ENCODE peak calls at places on chromosome 1, in six cellular contexts. M is upper lobe of right lung, A is mucosa of descending colon, G is fibroblast of lung, Y is endodermal cell, E is H1. Q is an unnamed sample. For H3K4me1, the result is how much of the 10 kb centered on the place peaks cover.

GRCh38 chr1:113677250-113678158 is 81.8 kb downstream of the PHTF1 start:
- DNase-seq in E (no peak), M (no peak), A (peak), G (peak), Y (no peak), Q (no peak)

GRCh38 chr1:3575953-3576352 is 35.4 kb downstream of the MEGF6 start:
- DNase-seq in Y (no peak), A (no peak), E (no peak), M (no peak), G (no peak), Q (no peak)

GRCh38 chr1:9714257-9714718 is 62.8 kb downstream of the PIK3CD start:
- DNase-seq in A (no peak), G (no peak), E (peak), M (no peak), Y (peak), Q (no peak)

GRCh38 chr1:154837679-154838171 is 32.4 kb downstream of the KCNN3 start:
- DNase-seq in E (no peak), G (no peak), Y (no peak), A (peak), M (peak), Q (peak)

GRCh38 chr1:165696625-165697100 is 1.7 kb downstream of the ALDH9A1 start:
- DNase-seq in A (peak), M (no peak), E (no peak), G (peak), Y (no peak), Q (no peak)

GRCh38 chr1:166343276-166343675 is 176.5 kb upstream of the FAM78B start:
- DNase-seq in G (no peak), E (no peak), Y (no peak), M (no peak), A (no peak), Q (no peak)

GRCh38 chr1:33142483-33143065 is 39.3 kb downstream of the TRIM62 start:
- DNase-seq in E (no peak), G (no peak), A (no peak), M (no peak), Y (peak), Q (no peak)

GRCh38 chr1:31575373-31576140 is 758 bp upstream of the TINAGL1 start:
- DNase-seq in E (peak), Y (peak), M (peak), A (peak), G (no peak), Q (no peak)

GRCh38 chr1:209989525-209989924 is 51.5 kb downstream of the SYT14 start:
- DNase-seq in Y (no peak), M (no peak), G (peak), A (no peak), E (no peak), Q (no peak)

GRCh38 chr1:19074361-19074901 is 118.0 kb upstream of the IFFO2 start:
- DNase-seq in A (no peak), E (no peak), Y (no peak), M (no peak), G (no peak), Q (no peak)

GRCh38 chr1:243291287-243291686 is 35.4 kb downstream of the SDCCAG8 start:
- DNase-seq in E (no peak), G (no peak), A (no peak), Y (no peak), M (no peak), Q (no peak)

GRCh38 chr1:51282605-51283004 is 46.5 kb downstream of the RNF11 start:
- DNase-seq in Y (no peak), E (no peak), G (no peak), A (no peak), M (no peak), Q (no peak)

GRCh38 chr1:106944721-106945120 is 111.8 kb upstream of the PRMT6 start:
- DNase-seq in M (no peak), A (no peak), Y (no peak), E (no peak), G (peak), Q (no peak)

GRCh38 chr1:214538497-214538896 is 12.9 kb downstream of the PTPN14 start:
- DNase-seq in A (no peak), G (no peak), M (no peak), E (no peak), Y (no peak), Q (no peak)

GRCh38 chr1:7690496-7691182 is 80.5 kb upstream of the VAMP3 start:
- DNase-seq in E (no peak), A (no peak), M (no peak), Y (no peak), G (no peak), Q (no peak)

GRCh38 chr1:193434319-193434718 is 247.9 kb upstream of the B3GALT2 start:
- DNase-seq in M (no peak), Y (no peak), G (no peak), E (no peak), A (no peak), Q (no peak)

GRCh38 chr1:54850737-54851136 is 36.3 kb downstream of the DHCR24 start:
- DNase-seq in G (peak), Y (no peak), E (no peak), A (no peak), M (no peak), Q (no peak)

GRCh38 chr1:112540395-112540794 is 31.6 kb downstream of the WNT2B start:
- DNase-seq in E (no peak), M (no peak), Y (no peak), A (no peak), G (peak), Q (no peak)

DNA sequence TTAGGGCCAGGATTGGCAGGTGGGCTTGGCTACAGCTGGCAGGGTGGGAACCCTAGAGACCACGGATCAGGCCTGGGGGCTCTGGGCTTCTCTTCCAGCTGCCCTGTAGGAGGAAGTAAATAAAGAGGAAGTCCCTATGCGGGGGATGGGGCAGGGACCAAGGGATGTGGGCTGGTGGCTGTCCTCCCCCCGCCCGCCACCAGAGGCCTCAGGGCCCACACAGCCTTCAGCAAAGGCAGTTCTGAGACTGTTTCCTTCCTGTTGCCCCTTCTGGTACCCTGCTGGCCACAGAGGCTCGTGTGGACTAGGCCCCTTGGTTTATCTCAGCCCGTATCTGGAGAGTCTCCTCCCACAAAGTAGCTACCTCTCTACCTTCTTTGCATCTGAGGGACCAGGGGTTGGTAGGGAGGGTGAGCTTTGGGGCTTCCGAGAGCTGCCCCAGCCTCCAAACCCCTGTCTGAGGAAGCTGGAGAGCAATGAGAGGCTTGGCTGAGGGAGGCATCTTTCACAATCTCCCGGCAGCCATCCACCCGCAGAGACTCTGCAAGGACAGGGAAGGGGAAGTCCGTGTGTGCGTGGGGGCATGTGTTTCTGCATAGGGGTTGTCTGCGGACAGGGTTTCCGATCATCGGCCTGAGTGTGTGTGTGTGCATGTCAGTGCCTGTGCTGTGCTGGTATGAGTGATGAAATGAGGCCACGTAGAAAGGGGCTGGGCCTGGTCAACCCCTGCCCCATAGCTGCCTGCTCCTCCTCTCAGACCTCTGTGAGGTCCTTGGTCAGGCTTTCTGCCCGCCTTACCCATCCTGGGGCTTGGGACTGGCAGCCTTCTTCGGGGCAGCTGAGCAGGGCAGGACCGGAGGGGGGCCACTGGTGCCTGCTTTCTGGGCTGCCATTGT is 12.5 kb downstream of the RPS6KA1 start:
- DNase-seq in M (peak), G (peak), A (peak), Y (peak), E (peak), Q (peak)
- H3K4me1 ChIP-seq in M (under half), G (under half), A (under half), Y (under half), E (under half), Q (under half)

DNA sequence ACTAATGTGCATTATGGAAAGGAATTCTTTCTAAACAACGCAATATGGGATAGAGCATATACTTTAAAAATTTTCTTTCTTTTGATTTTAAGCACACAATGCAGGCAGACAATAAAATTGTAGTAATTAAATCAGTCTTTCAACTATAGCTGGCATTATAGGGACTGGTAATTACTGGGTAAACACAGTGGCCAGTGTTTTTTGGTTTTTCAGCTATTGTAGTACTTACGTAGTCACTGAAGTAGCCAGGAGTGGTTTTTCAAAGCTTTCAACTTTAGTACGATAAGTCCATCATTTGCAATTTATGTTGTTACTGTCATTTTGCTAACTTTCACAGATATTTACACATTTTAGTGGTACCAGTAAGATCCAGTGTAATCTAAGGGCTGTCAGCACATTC is 50.6 kb downstream of the RAB3GAP2 start:
- DNase-seq in E (no peak), G (no peak), A (no peak), Y (no peak), M (no peak), Q (no peak)
- H3K4me1 ChIP-seq in E (under half), G (under half), A (under half), Y (under half), M (under half), Q (under half)

GRCh38 chr1:201712387-201713092 is 116.4 kb upstream of the IPO9 start:
- DNase-seq in M (no peak), A (no peak), E (no peak), G (no peak), Y (no peak), Q (no peak)
- H3K4me1 ChIP-seq in M (half or more), A (under half), E (under half), G (half or more), Y (under half), Q (half or more)

DNA sequence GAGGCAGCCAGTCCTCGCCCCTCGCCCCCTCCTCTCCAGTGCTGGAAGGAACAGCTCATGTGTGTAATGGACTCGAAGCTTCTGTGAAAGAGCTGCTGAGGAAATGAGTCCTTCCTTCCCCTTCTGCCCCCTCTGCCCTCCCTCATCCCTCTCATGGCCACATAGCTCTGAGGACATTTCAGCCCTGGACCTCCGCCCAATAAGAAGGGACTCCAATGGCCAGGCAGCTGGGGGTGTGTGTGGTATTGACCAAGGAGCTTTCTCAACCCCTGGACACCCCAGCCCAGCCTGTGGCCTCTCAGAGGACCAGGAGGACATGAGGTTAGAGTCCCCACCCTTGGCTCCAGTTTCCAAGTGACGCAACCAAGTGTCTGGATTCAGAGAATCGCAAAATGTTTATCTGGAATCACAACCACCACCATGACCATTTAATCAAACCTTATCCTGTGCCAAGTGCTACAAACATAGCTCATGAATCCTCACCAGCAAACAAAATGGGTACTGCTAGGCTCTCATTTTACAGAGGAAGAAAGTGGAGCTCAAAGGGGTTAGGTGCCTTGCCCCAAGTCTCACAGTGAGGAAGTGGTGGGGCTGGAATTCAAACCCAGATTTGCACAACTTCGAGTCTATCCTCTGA is 47.8 kb upstream of the ECE1 start:
- DNase-seq in Y (no peak), E (no peak), G (peak), M (peak), A (peak), Q (peak)
- H3K4me1 ChIP-seq in Y (under half), E (under half), G (half or more), M (half or more), A (half or more), Q (half or more)

GRCh38 chr1:218394989-218395388 is 49.9 kb downstream of the TGFB2 start:
- DNase-seq in G (no peak), E (no peak), Y (no peak), A (no peak), M (no peak), Q (no peak)

GRCh38 chr1:218390625-218391024 is 45.5 kb downstream of the TGFB2 start:
- DNase-seq in A (peak), Y (no peak), M (no peak), G (no peak), E (no peak), Q (no peak)

GRCh38 chr1:218394416-218394815 is 49.3 kb downstream of the TGFB2 start:
- DNase-seq in G (no peak), M (no peak), E (no peak), A (no peak), Y (no peak), Q (no peak)

GRCh38 chr1:218395916-218396315 is 50.8 kb downstream of the TGFB2 start:
- DNase-seq in G (no peak), E (no peak), A (no peak), Y (no peak), M (no peak), Q (no peak)

GRCh38 chr1:218392717-218393116 is 47.6 kb downstream of the TGFB2 start:
- DNase-seq in E (no peak), Y (no peak), M (no peak), G (no peak), A (no peak), Q (no peak)
- H3K4me1 ChIP-seq in E (under half), Y (under half), M (under half), G (under half), A (under half), Q (under half)